ENCODE peak calls at places on chromosome 18, in seven cellular contexts. X is naive thymus-derived CD4-positive, alpha-beta T cell; R is aorta; T is neuronal stem cell; U is neural progenitor cell; G is HCT116; S is Peyer's patch. I is an unnamed sample. For H3K36me3, the result is how much of the 10 kb centered on the place peaks cover.

GRCh38 chr18:52869942-52870907 is 530.2 kb downstream of the DCC start:
- DNase-seq in X (no peak), R (no peak), T (peak), U (peak), G (no peak), S (no peak), I (no peak)

GRCh38 chr18:31203086-31203793 is 40.6 kb upstream of the DSC1 start:
- DNase-seq in X (no peak), R (peak), T (no peak), U (no peak), G (no peak), S (peak), I (no peak)

GRCh38 chr18:36325846-36326245 is 28.3 kb downstream of the FHOD3 start:
- DNase-seq in X (no peak), R (no peak), T (no peak), U (no peak), G (no peak), S (no peak), I (no peak)

GRCh38 chr18:50695431-50696176 is 124.2 kb downstream of the MRO start:
- DNase-seq in X (no peak), R (no peak), T (no peak), U (no peak), G (no peak), S (no peak), I (no peak)

GRCh38 chr18:35935805-35936204 is 36.7 kb upstream of the RMP24 start:
- DNase-seq in X (no peak), R (no peak), T (no peak), U (no peak), G (no peak), S (no peak), I (no peak)

GRCh38 chr18:66601649-66602048 is 2.2 kb downstream of the CDH19 start:
- DNase-seq in X (no peak), R (no peak), T (no peak), U (no peak), G (no peak), S (no peak), I (no peak)

GRCh38 chr18:31050635-31051034 is 8.1 kb upstream of the DSC3 start:
- DNase-seq in X (no peak), R (no peak), T (no peak), U (no peak), G (no peak), S (no peak), I (no peak)

GRCh38 chr18:46688853-46689525 is 32.0 kb upstream of the LOXHD1 start:
- DNase-seq in X (no peak), R (no peak), T (no peak), U (peak), G (no peak), S (no peak), I (no peak)

GRCh38 chr18:41974661-41975286 is 19.7 kb downstream of the PIK3C3 start:
- DNase-seq in X (no peak), R (no peak), T (no peak), U (no peak), G (no peak), S (no peak), I (no peak)

GRCh38 chr18:28594034-28594433 is 417.1 kb upstream of the CDH2 start:
- DNase-seq in X (no peak), R (no peak), T (no peak), U (no peak), G (peak), S (no peak), I (no peak)

GRCh38 chr18:48408111-48408726 is 964 bp downstream of the ZBTB7C start:
- DNase-seq in X (no peak), R (no peak), T (no peak), U (peak), G (no peak), S (no peak), I (no peak)

GRCh38 chr18:44626807-44627206 is 53.9 kb upstream of the SETBP1 start:
- DNase-seq in X (no peak), R (no peak), T (no peak), U (no peak), G (no peak), S (no peak), I (no peak)

GRCh38 chr18:47997338-47997780 is 66.9 kb upstream of the SMAD2 start:
- DNase-seq in X (no peak), R (no peak), T (peak), U (peak), G (no peak), S (no peak), I (no peak)

GRCh38 chr18:39198376-39198775 is 1632.8 kb upstream of the CELF4 start:
- DNase-seq in X (no peak), R (no peak), T (no peak), U (no peak), G (no peak), S (no peak), I (no peak)

GRCh38 chr18:41464278-41464677 is 490.8 kb upstream of the PIK3C3 start:
- DNase-seq in X (no peak), R (no peak), T (no peak), U (no peak), G (no peak), S (no peak), I (no peak)

GRCh38 chr18:45657357-45658335 is 42.4 kb downstream of the SLC14A2 start:
- DNase-seq in X (no peak), R (no peak), T (no peak), U (no peak), G (no peak), S (no peak), I (no peak)

GRCh38 chr18:31583185-31583854 is 8.4 kb upstream of the TTR start:
- DNase-seq in X (no peak), R (no peak), T (no peak), U (no peak), G (no peak), S (no peak), I (no peak)

GRCh38 chr18:42164556-42164955 is 209.5 kb downstream of the PIK3C3 start:
- DNase-seq in X (no peak), R (no peak), T (no peak), U (no peak), G (no peak), S (no peak), I (no peak)

GRCh38 chr18:73235491-73235890 is 367.7 kb upstream of the NETO1 start:
- DNase-seq in X (no peak), R (no peak), T (no peak), U (no peak), G (no peak), S (no peak), I (no peak)

GRCh38 chr18:28189400-28190239 is 12.7 kb upstream of the CDH2 start:
- DNase-seq in X (no peak), R (no peak), T (no peak), U (peak), G (peak), S (no peak), I (no peak)

GRCh38 chr18:6601241-6601640 is 128.3 kb upstream of the ARHGAP28 start:
- DNase-seq in X (no peak), R (no peak), T (no peak), U (no peak), G (no peak), S (no peak), I (no peak)

GRCh38 chr18:74116628-74117554 is 30.7 kb downstream of the FBXO15 start:
- DNase-seq in X (no peak), R (no peak), T (no peak), U (peak), G (peak), S (no peak), I (no peak)

GRCh38 chr18:32049393-32050161 is 31.0 kb downstream of the RNF125 start:
- DNase-seq in X (no peak), R (peak), T (no peak), U (no peak), G (no peak), S (no peak), I (no peak)

GRCh38 chr18:68500551-68500950 is 214.4 kb downstream of the TMX3 start:
- DNase-seq in X (no peak), R (no peak), T (no peak), U (no peak), G (no peak), S (no peak), I (no peak)

GRCh38 chr18:37403100-37403781 is 162.4 kb downstream of the CELF4 start:
- DNase-seq in X (no peak), R (no peak), T (no peak), U (no peak), G (no peak), S (no peak), I (no peak)

GRCh38 chr18:26091047-26091630 is 726 bp upstream of the SS18 start:
- DNase-seq in X (no peak), R (peak), T (no peak), U (no peak), G (peak), S (no peak), I (no peak)

GRCh38 chr18:67265464-67266245 is 250.9 kb downstream of the DSEL start:
- DNase-seq in X (no peak), R (no peak), T (no peak), U (no peak), G (no peak), S (no peak), I (no peak)

GRCh38 chr18:21997207-21998143 is 171.9 kb upstream of the GATA6 start:
- DNase-seq in X (no peak), R (no peak), T (peak), U (peak), G (peak), S (no peak), I (no peak)

GRCh38 chr18:2518473-2518872 is 52.8 kb downstream of the METTL4 start:
- DNase-seq in X (no peak), R (no peak), T (no peak), U (no peak), G (no peak), S (no peak), I (no peak)

GRCh38 chr18:74862094-74862493 is 264.4 kb downstream of the ZNF407 start:
- DNase-seq in X (no peak), R (no peak), T (no peak), U (no peak), G (no peak), S (no peak), I (no peak)

GRCh38 chr18:35041752-35042379 is 653 bp downstream of the MAPRE2 start:
- DNase-seq in X (peak), R (no peak), T (no peak), U (peak), G (no peak), S (no peak), I (peak)

GRCh38 chr18:75247041-75247551 is 36.5 kb downstream of the TSHZ1 start:
- DNase-seq in X (no peak), R (no peak), T (no peak), U (no peak), G (no peak), S (no peak), I (no peak)

GRCh38 chr18:62957885-62958472 is 242.6 kb downstream of the PHLPP1 start:
- DNase-seq in X (no peak), R (no peak), T (peak), U (peak), G (peak), S (no peak), I (peak)

GRCh38 chr18:67916142-67916541 is 399.6 kb upstream of the DSEL start:
- DNase-seq in X (no peak), R (no peak), T (no peak), U (no peak), G (no peak), S (no peak), I (no peak)

GRCh38 chr18:52045946-52046345 is 294.1 kb upstream of the DCC start:
- DNase-seq in X (no peak), R (no peak), T (no peak), U (peak), G (no peak), S (no peak), I (no peak)

GRCh38 chr18:35971661-35972196 is 750 bp upstream of the RMP24 start:
- DNase-seq in X (no peak), R (no peak), T (no peak), U (no peak), G (no peak), S (no peak), I (no peak)

GRCh38 chr18:6589979-6590725 is 139.4 kb upstream of the ARHGAP28 start:
- DNase-seq in X (no peak), R (no peak), T (no peak), U (no peak), G (no peak), S (no peak), I (no peak)

GRCh38 chr18:44687421-44687820 is 6.7 kb downstream of the SETBP1 start:
- DNase-seq in X (no peak), R (no peak), T (no peak), U (no peak), G (no peak), S (no peak), I (no peak)

GRCh38 chr18:9568186-9568585 is 46.2 kb downstream of the PPP4R1 start:
- DNase-seq in X (no peak), R (no peak), T (no peak), U (no peak), G (no peak), S (no peak), I (no peak)
- H3K36me3 ChIP-seq in X (under half), R (under half), T (half or more), U (under half), G (under half), S (under half), I (under half)

DNA sequence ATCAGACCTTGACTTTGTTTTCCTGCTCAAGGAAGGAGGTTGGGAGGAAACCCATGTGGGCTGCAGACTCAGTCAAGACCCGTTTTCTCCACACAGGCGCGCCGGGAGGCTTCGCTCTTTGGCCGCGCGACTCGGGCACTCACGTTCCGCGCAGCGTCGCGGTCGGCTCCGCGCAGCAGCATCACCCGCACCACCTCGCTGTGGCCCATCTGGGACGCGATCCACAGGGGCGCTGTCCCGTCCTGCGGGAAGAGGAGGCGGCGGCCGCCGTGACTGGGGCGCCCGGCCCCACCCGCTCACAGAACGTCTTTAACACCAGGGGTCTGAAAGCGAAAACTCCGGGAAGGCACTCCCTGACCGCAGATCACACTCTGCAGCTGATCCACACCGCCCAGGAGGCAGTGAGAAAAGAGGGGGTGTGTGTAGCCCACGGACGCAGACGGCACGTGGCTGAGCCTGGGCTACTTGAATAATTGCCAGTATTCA is 33.1 kb upstream of the NPC1 start:
- DNase-seq in X (no peak), R (peak), T (peak), U (peak), G (no peak), S (peak), I (peak)
- H3K27ac ChIP-seq in X (no peak), R (no peak), T (no peak), U (no peak), G (no peak), S (no peak), I (no peak)

GRCh38 chr18:12838178-12838634 is 45.8 kb downstream of the PTPN2 start:
- DNase-seq in X (no peak), R (peak), T (no peak), U (no peak), G (no peak), S (peak), I (peak)
- H3K36me3 ChIP-seq in X (under half), R (under half), T (under half), U (under half), G (under half), S (under half), I (under half)

GRCh38 chr18:79460445-79461300 is 64.9 kb downstream of the NFATC1 start:
- DNase-seq in X (no peak), R (no peak), T (no peak), U (no peak), G (no peak), S (no peak), I (no peak)

GRCh38 chr18:79458917-79459803 is 63.4 kb downstream of the NFATC1 start:
- DNase-seq in X (no peak), R (no peak), T (no peak), U (no peak), G (no peak), S (no peak), I (no peak)

GRCh38 chr18:79461627-79462026 is 65.9 kb downstream of the NFATC1 start:
- DNase-seq in X (no peak), R (no peak), T (no peak), U (no peak), G (no peak), S (no peak), I (no peak)

GRCh38 chr18:79458131-79458838 is 62.6 kb downstream of the NFATC1 start:
- DNase-seq in X (no peak), R (peak), T (peak), U (no peak), G (peak), S (no peak), I (no peak)

DNA sequence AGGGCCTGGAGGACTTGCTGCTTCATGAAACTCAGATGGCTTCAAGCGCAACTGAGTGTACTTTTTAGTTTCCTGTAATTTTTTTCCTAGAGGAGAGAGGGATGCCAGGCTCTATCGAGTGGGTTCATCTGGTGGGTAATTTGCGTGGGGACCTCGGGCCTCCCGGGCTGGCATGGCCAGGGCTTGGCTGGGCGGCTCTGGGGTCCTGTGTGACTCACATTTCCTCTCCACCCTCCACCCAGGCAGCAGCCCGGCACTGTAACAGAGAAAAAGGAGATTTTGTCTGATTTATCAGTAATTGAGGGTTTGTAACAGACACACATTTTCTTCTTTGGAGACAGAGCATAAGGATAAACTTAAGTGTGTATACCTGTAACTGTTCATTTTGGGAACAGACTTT is 64.2 kb downstream of the NFATC1 start:
- DNase-seq in X (no peak), R (no peak), T (no peak), U (no peak), G (no peak), S (no peak), I (no peak)
- H3K27ac ChIP-seq in X (peak), R (no peak), T (no peak), U (no peak), G (no peak), S (no peak), I (peak)

GRCh38 chr18:13099113-13099512 is 108.0 kb downstream of the CEP192 start:
- DNase-seq in X (no peak), R (no peak), T (no peak), U (no peak), G (no peak), S (no peak), I (no peak)
- H3K36me3 ChIP-seq in X (under half), R (under half), T (half or more), U (under half), G (under half), S (half or more), I (half or more)

GRCh38 chr18:54948350-54948837 is 10.9 kb downstream of the CCDC68 start:
- DNase-seq in X (no peak), R (no peak), T (no peak), U (no peak), G (no peak), S (no peak), I (no peak)

GRCh38 chr18:54947115-54947514 is 12.1 kb downstream of the CCDC68 start:
- DNase-seq in X (no peak), R (no peak), T (no peak), U (no peak), G (no peak), S (no peak), I (no peak)

GRCh38 chr18:54945726-54946125 is 13.5 kb downstream of the CCDC68 start:
- DNase-seq in X (no peak), R (no peak), T (no peak), U (no peak), G (no peak), S (no peak), I (no peak)

GRCh38 chr18:54949588-54949987 is 9.7 kb downstream of the CCDC68 start:
- DNase-seq in X (no peak), R (no peak), T (no peak), U (no peak), G (no peak), S (no peak), I (no peak)

GRCh38 chr18:54946149-54946581 is 13.1 kb downstream of the CCDC68 start:
- DNase-seq in X (no peak), R (no peak), T (no peak), U (no peak), G (peak), S (peak), I (no peak)
- H3K27ac ChIP-seq in X (peak), R (no peak), T (no peak), U (no peak), G (no peak), S (peak), I (peak)

GRCh38 chr18:55768255-55768654 is 180.3 kb upstream of the TCF4 start:
- DNase-seq in X (no peak), R (no peak), T (no peak), U (no peak), G (no peak), S (no peak), I (no peak)

GRCh38 chr18:55763298-55763697 is 175.3 kb upstream of the TCF4 start:
- DNase-seq in X (no peak), R (no peak), T (no peak), U (no peak), G (no peak), S (no peak), I (no peak)

GRCh38 chr18:55763805-55764204 is 175.8 kb upstream of the TCF4 start:
- DNase-seq in X (no peak), R (no peak), T (no peak), U (no peak), G (no peak), S (no peak), I (no peak)

GRCh38 chr18:55762424-55762823 is 174.4 kb upstream of the TCF4 start:
- DNase-seq in X (no peak), R (no peak), T (no peak), U (no peak), G (no peak), S (no peak), I (no peak)

DNA sequence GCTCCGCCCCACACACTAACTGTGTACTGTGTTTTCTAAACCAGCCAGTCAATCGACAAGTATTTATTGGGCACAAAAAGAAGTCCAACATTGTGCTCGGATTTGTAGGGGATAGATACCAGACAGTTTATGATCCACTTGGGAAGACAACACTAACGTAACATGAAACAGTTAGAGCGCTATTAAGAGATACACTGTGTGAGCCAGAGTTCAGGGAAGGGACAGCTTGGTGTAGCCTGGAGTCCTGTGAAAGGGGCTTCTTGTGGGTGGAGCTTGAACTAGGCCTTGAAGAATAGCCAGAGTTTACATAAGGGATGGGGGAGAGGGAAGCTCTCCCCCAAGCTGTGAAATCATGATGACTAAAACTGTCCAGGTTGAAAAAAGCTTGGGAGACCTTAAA is 176.4 kb upstream of the TCF4 start:
- DNase-seq in X (no peak), R (no peak), T (no peak), U (no peak), G (no peak), S (no peak), I (no peak)
- H3K36me3 ChIP-seq in X (under half), R (under half), T (under half), U (under half), G (under half), S (under half), I (under half)

I was measured in CD4-positive, CD25-positive, alpha-beta regulatory T cell.